ENCODE peak calls at places on chromosomes 3 and 15, in four cellular contexts. W is NCI-H1930, F is heart left ventricle, T is RWPE1. X is an unnamed sample.

GRCh38 chr3:133925960-133926735 is 30.5 kb upstream of the RAB6B start:
- DNase-seq in W (no peak), F (no peak), T (no peak), X (no peak)

GRCh38 chr3:195662-196061 is 901 bp upstream of the CHL1 start:
- DNase-seq in W (no peak), F (no peak), T (no peak), X (no peak)

GRCh38 chr15:43776101-43776717 is 557 bp downstream of the ELL3 start:
- DNase-seq in W (peak), F (no peak), T (no peak), X (no peak)

GRCh38 chr3:151431940-151432339 is 28.9 kb downstream of the IGSF10 start:
- DNase-seq in W (no peak), F (no peak), T (no peak), X (no peak)

GRCh38 chr3:53083496-53083895 is 37.6 kb upstream of the SFMBT1 start:
- DNase-seq in W (no peak), F (peak), T (no peak), X (peak)

GRCh38 chr3:42654331-42655201 is 1.1 kb downstream of the ZBTB47 start:
- DNase-seq in W (peak), F (peak), T (no peak), X (peak)

GRCh38 chr3:17505856-17506255 is 236.6 kb downstream of the TBC1D5 start:
- DNase-seq in W (no peak), F (no peak), T (peak), X (no peak)

GRCh38 chr3:15703346-15703745 is 94.4 kb downstream of the ANKRD28 start:
- DNase-seq in W (no peak), F (no peak), T (no peak), X (no peak)

GRCh38 chr3:153372326-153372725 is 210.3 kb downstream of the RAP2B start:
- DNase-seq in W (no peak), F (no peak), T (peak), X (no peak)

GRCh38 chr3:125684199-125684598 is 88.9 kb upstream of the OSBPL11 start:
- DNase-seq in W (peak), F (no peak), T (no peak), X (no peak)

GRCh38 chr3:32302601-32303000 is 64.1 kb downstream of the CMTM8 start:
- DNase-seq in W (no peak), F (no peak), T (no peak), X (no peak)

GRCh38 chr3:192482391-192482790 is 244.9 kb downstream of the FGF12 start:
- DNase-seq in W (no peak), F (no peak), T (no peak), X (no peak)

GRCh38 chr3:186307594-186307993 is 54.4 kb downstream of the DGKG start:
- DNase-seq in W (no peak), F (no peak), T (no peak), X (no peak)

GRCh38 chr15:63971904-63972303 is 74.4 kb downstream of the DAPK2 start:
- DNase-seq in W (no peak), F (no peak), T (no peak), X (no peak)

GRCh38 chr3:197366301-197367044 is 68.1 kb upstream of the DLG1 start:
- DNase-seq in W (no peak), F (no peak), T (peak), X (no peak)

GRCh38 chr3:108103971-108104797 is 13.4 kb upstream of the CD47 start:
- DNase-seq in W (no peak), F (peak), T (no peak), X (peak)

GRCh38 chr15:79209690-79210089 is 72.8 kb upstream of the ANKRD34C start:
- DNase-seq in W (no peak), F (no peak), T (no peak), X (no peak)

GRCh38 chr3:43455233-43455632 is 166.6 kb downstream of the ANO10 start:
- DNase-seq in W (no peak), F (peak), T (peak), X (no peak)

GRCh38 chr3:87298111-87298718 is 21.8 kb upstream of the POU1F1 start:
- DNase-seq in W (no peak), F (no peak), T (peak), X (no peak)

GRCh38 chr3:143808999-143809700 is 39.1 kb downstream of the SLC9A9 start:
- DNase-seq in W (no peak), F (no peak), T (no peak), X (no peak)

GRCh38 chr15:69787791-69788190 is 309.9 kb downstream of the TLE3 start:
- DNase-seq in W (no peak), F (no peak), T (no peak), X (no peak)

GRCh38 chr3:49869525-49870126 is at the start of gene CAMKV:
- DNase-seq in W (peak), F (no peak), T (no peak), X (no peak)

GRCh38 chr15:76648732-76649444 is 256.3 kb downstream of the SCAPER start:
- DNase-seq in W (no peak), F (no peak), T (no peak), X (no peak)

X was measured in Right ventricle myocardium superior.